ENCODE peak calls at places on chromosomes 5 and 9, in eight cellular contexts. C is neuronal stem cell, D is DND-41, J is GM23338, Y is IMR-90, S is fibroblast of lung, T is H9, H is GM23248. P is an unnamed sample.

GRCh38 chr9:29160763-29161353 is 1587.6 kb upstream of the C9orf72 start:
- DNase-seq in H (no peak), D (no peak), S (no peak), J (peak), C (no peak), T (peak), Y (no peak), P (no peak)

GRCh38 chr5:14445581-14446290 is 135.9 kb upstream of the OTULINL start:
- DNase-seq in S (no peak), J (peak), D (no peak), H (peak), Y (no peak), T (peak), C (peak), P (peak)

GRCh38 chr5:97182571-97183099 is 412 bp downstream of the RIOK2 start:
- DNase-seq in T (no peak), D (no peak), H (peak), Y (peak), S (peak), J (no peak), C (no peak), P (peak)

GRCh38 chr9:77731008-77731698 is 83.0 kb upstream of the GNA14 start:
- DNase-seq in D (no peak), J (no peak), C (no peak), H (no peak), T (no peak), S (no peak), Y (no peak), P (no peak)

GRCh38 chr9:12497790-12498189 is 195.4 kb upstream of the TYRP1 start:
- DNase-seq in C (no peak), J (no peak), Y (no peak), T (no peak), S (no peak), D (no peak), H (no peak), P (no peak)

GRCh38 chr5:90909091-90909503 is 350.5 kb downstream of the ADGRV1 start:
- DNase-seq in S (peak), C (no peak), D (no peak), J (no peak), H (no peak), Y (peak), T (no peak), P (peak)

GRCh38 chr5:75367401-75367800 is 30.4 kb downstream of the HMGCR start:
- DNase-seq in J (no peak), T (no peak), C (no peak), Y (peak), S (peak), H (peak), D (no peak), P (no peak)

GRCh38 chr5:115979628-115980041 is 17.4 kb downstream of the LVRN start:
- DNase-seq in J (no peak), T (no peak), H (peak), C (no peak), Y (peak), S (peak), D (no peak), P (peak)

GRCh38 chr9:36191696-36192095 is 975 bp downstream of the CLTA start:
- DNase-seq in D (no peak), C (no peak), H (peak), S (no peak), J (no peak), Y (no peak), T (no peak), P (no peak)

GRCh38 chr5:130549884-130550552 is 615.0 kb downstream of the HINT1 start:
- DNase-seq in H (peak), S (peak), Y (no peak), J (no peak), D (no peak), T (no peak), C (no peak), P (peak)

GRCh38 chr5:170917113-170917512 is 55.3 kb downstream of the RANBP17 start:
- DNase-seq in S (peak), Y (no peak), D (no peak), H (peak), T (no peak), C (no peak), J (no peak), P (no peak)

GRCh38 chr9:131167146-131167692 is 41.8 kb downstream of the NUP214 start:
- DNase-seq in T (no peak), D (no peak), S (no peak), Y (no peak), H (peak), C (no peak), J (no peak), P (no peak)

GRCh38 chr5:10319202-10319851 is 11.6 kb upstream of the CMBL start:
- DNase-seq in H (peak), S (peak), C (no peak), J (no peak), Y (peak), D (no peak), T (no peak), P (no peak)

GRCh38 chr5:54024466-54024865 is 285.9 kb downstream of the ARL15 start:
- DNase-seq in S (peak), H (peak), J (no peak), D (no peak), C (no peak), T (no peak), Y (peak), P (peak)

GRCh38 chr5:123344819-123345426 is 78.3 kb downstream of the CEP120 start:
- DNase-seq in D (no peak), J (peak), Y (peak), C (peak), S (peak), H (peak), T (no peak), P (peak)

GRCh38 chr5:34743878-34744277 is 87.8 kb downstream of the RAI14 start:
- DNase-seq in T (no peak), Y (peak), C (no peak), S (peak), J (no peak), H (peak), D (no peak), P (peak)

GRCh38 chr9:136276716-136277115 is 27.2 kb downstream of the CCDC187 start:
- DNase-seq in T (no peak), Y (no peak), H (no peak), C (no peak), S (no peak), D (no peak), J (no peak), P (no peak)

GRCh38 chr5:154198611-154199230 is 8.2 kb downstream of the GALNT10 start:
- DNase-seq in H (peak), Y (peak), T (no peak), C (no peak), D (no peak), S (peak), J (peak), P (peak)

GRCh38 chr5:168295574-168296201 is 4.2 kb downstream of the WWC1 start:
- DNase-seq in Y (peak), J (peak), S (peak), T (peak), H (peak), C (peak), D (no peak), P (peak)

GRCh38 chr5:53856491-53856890 is 296.1 kb downstream of the NDUFS4 start:
- DNase-seq in Y (no peak), C (no peak), H (no peak), S (no peak), J (no peak), D (no peak), T (no peak), P (no peak)

GRCh38 chr5:90645024-90645610 is 86.5 kb downstream of the ADGRV1 start:
- DNase-seq in D (no peak), H (no peak), S (no peak), Y (no peak), T (peak), J (peak), C (no peak), P (peak)

GRCh38 chr5:10546186-10546585 is 17.7 kb upstream of the ANKRD33B start:
- DNase-seq in T (no peak), D (no peak), C (no peak), Y (no peak), S (no peak), H (no peak), J (no peak), P (no peak)

GRCh38 chr5:5456858-5457257 is 34.4 kb downstream of the ICE1 start:
- DNase-seq in D (no peak), T (no peak), C (no peak), S (no peak), H (no peak), J (no peak), Y (no peak), P (no peak)

GRCh38 chr5:31106259-31106658 is 87.2 kb upstream of the CDH6 start:
- DNase-seq in D (no peak), S (no peak), Y (no peak), C (no peak), H (no peak), T (no peak), J (no peak), P (peak)

GRCh38 chr5:17944046-17944445 is 309.8 kb downstream of the TAF11L14 start:
- DNase-seq in J (no peak), C (no peak), S (no peak), Y (no peak), D (no peak), H (no peak), T (no peak), P (no peak)

GRCh38 chr9:136370037-136370436 is 3.4 kb downstream of the CARD9 start:
- DNase-seq in D (no peak), J (no peak), S (no peak), C (no peak), Y (no peak), T (no peak), H (no peak), P (no peak)

GRCh38 chr9:92522983-92523970 is 12.5 kb downstream of the ECM2 start:
- DNase-seq in J (no peak), T (no peak), Y (no peak), C (no peak), D (no peak), H (no peak), S (no peak), P (no peak)

GRCh38 chr5:155254399-155254798 is 240.8 kb downstream of the KIF4B start:
- DNase-seq in J (no peak), H (no peak), T (no peak), Y (no peak), D (no peak), S (no peak), C (no peak), P (no peak)

GRCh38 chr5:74328221-74328630 is 312.3 kb downstream of the ENC1 start:
- DNase-seq in S (no peak), J (no peak), D (no peak), C (no peak), Y (no peak), T (no peak), H (no peak), P (no peak)

GRCh38 chr5:179902763-179903158 is 4.9 kb downstream of the TBC1D9B start:
- DNase-seq in H (no peak), Y (no peak), D (no peak), C (no peak), J (no peak), T (no peak), S (no peak), P (no peak)

GRCh38 chr5:78627766-78628165 is 20.8 kb downstream of the LHFPL2 start:
- DNase-seq in T (no peak), S (no peak), Y (peak), H (peak), D (no peak), J (no peak), C (no peak), P (peak)

GRCh38 chr5:89260254-89260653 is 377.3 kb upstream of the MEF2C start:
- DNase-seq in Y (peak), D (no peak), J (no peak), T (no peak), H (peak), S (peak), C (no peak), P (peak)

GRCh38 chr5:132076202-132076830 is 2.7 kb downstream of the CSF2 start:
- DNase-seq in T (no peak), S (no peak), H (no peak), Y (no peak), C (no peak), J (no peak), D (no peak), P (no peak)

GRCh38 chr5:52469835-52470234 is 317.9 kb upstream of the ITGA1 start:
- DNase-seq in H (no peak), J (peak), S (peak), Y (no peak), T (no peak), C (no peak), D (peak), P (no peak)

DNA sequence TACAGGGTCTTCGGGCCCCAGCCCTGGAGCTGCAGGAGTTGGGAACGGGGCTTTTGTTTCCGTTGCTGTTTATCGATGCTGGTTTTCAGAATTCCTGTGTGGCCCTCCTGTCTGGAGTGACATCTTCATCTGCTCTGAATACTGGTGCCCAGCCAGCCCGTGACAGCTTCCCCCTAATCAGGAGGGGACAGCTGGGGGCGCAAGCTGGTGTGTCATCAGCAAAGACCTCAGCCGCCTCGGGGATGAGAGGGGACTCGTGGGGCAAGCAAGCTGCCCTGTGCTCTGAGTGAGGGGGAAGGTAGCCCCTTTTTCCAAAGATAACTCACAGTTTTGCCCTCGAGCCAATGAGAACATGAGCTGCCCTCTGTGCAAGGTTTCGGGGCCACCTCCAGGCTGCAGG is 110.7 kb downstream of the RXRA start:
- DNase-seq in J (no peak), D (no peak), H (no peak), C (no peak), S (no peak), Y (no peak), T (no peak), P (no peak)
- H2AFZ ChIP-seq in J (no peak), D (no peak), H (no peak), C (no peak), S (no peak), Y (no peak), T (no peak), P (no peak)

GRCh38 chr9:26125693-26126092 is 447.4 kb upstream of the TUSC1 start:
- DNase-seq in D (no peak), C (no peak), H (no peak), S (no peak), T (no peak), Y (no peak), J (no peak), P (no peak)
- H3K4me2 ChIP-seq in D (no peak), C (no peak), H (no peak), S (no peak), T (no peak), Y (no peak), J (no peak), P (no peak)

GRCh38 chr9:8389531-8389930 is 590.0 kb upstream of the DMAC1 start:
- DNase-seq in T (no peak), H (no peak), C (no peak), D (no peak), S (no peak), Y (no peak), J (no peak), P (no peak)

GRCh38 chr9:8395022-8395421 is 595.4 kb upstream of the DMAC1 start:
- DNase-seq in D (no peak), C (no peak), T (no peak), J (peak), S (no peak), Y (no peak), H (no peak), P (no peak)

GRCh38 chr9:8391566-8391965 is 592.0 kb upstream of the DMAC1 start:
- DNase-seq in H (no peak), J (no peak), D (no peak), S (no peak), Y (no peak), C (no peak), T (no peak), P (no peak)

DNA sequence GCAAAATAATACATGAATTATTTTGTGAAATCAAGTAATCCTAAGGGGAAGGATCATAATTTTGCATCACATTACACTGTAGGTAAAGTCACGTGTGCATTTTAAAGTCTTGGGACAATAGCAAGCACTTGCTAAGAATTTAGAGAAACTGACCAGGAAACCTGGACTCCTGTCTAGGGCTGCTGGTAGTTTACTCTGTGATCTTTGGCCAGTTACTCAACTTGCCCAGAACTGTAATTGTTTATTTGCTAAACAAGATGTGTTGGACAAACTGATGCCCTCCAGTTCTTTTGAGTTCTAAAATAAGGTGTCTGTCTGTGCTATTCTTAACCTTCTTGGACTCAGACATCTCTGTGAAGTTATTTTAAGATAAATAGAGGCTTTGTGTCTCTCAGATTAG is 594.8 kb upstream of the DMAC1 start:
- DNase-seq in Y (no peak), J (no peak), D (no peak), S (no peak), H (no peak), C (no peak), T (no peak), P (no peak)
- H3K27ac ChIP-seq in Y (no peak), J (no peak), D (no peak), S (no peak), H (no peak), C (no peak), T (no peak), P (no peak)

DNA sequence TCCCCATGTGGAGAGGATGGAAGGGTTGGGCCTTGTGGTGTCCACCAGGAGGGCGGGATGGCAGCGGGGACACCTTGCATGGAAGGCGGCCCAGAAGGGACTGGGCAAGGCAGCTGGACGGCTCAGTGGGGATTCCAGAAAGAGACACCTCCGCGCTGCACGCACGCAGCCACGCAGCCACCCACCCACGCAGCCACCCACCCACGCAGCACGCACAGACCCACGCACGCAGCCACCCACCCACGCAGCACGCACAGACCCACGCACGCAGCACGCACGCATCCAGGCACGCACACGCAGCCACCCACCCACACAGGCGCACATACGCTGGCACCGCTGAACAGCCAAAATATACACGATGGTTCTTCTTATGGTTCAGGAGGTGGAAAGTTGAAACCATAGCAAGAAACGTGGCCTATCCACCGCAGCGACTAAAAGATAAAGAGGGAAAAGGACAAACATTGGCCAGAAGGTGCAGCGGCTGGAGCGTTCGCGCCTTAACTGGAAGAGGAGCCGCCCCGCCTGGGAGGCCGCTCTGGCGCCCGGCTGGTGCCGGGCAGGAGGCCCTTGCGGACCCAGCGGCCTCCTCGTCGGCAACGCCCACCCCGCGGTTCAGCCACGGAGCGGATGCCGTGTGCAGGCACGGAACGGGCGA is 22.2 kb upstream of the EXOC3 start:
- DNase-seq in S (no peak), C (no peak), D (no peak), Y (no peak), H (no peak), J (no peak), T (peak), P (no peak)
- H2AFZ ChIP-seq in S (no peak), C (no peak), D (no peak), Y (no peak), H (no peak), J (no peak), T (no peak), P (no peak)

GRCh38 chr9:536597-537511 is 304.6 kb upstream of the DMRT1 start:
- DNase-seq in J (no peak), T (no peak), S (no peak), Y (no peak), H (no peak), C (no peak), D (no peak), P (no peak)
- H3K4me2 ChIP-seq in J (no peak), T (no peak), S (no peak), Y (no peak), H (no peak), C (no peak), D (no peak), P (no peak)

GRCh38 chr9:127908660-127908926 is 8.2 kb downstream of the ST6GALNAC4 start:
- DNase-seq in C (no peak), J (no peak), Y (no peak), D (no peak), H (no peak), S (no peak), T (no peak), P (no peak)

GRCh38 chr9:127912296-127912695 is 4.5 kb downstream of the ST6GALNAC4 start:
- DNase-seq in J (no peak), T (no peak), D (no peak), S (no peak), H (no peak), Y (no peak), C (no peak), P (no peak)

GRCh38 chr9:127909839-127910273 is 7.0 kb downstream of the ST6GALNAC4 start:
- DNase-seq in D (no peak), Y (no peak), C (no peak), S (no peak), J (no peak), T (no peak), H (no peak), P (no peak)

GRCh38 chr9:127912882-127913281 is 4.0 kb downstream of the ST6GALNAC4 start:
- DNase-seq in T (no peak), D (no peak), Y (no peak), J (no peak), C (no peak), S (no peak), H (no peak), P (no peak)

GRCh38 chr9:127910613-127911205 is 6.1 kb downstream of the ST6GALNAC4 start:
- DNase-seq in Y (peak), H (peak), C (no peak), T (no peak), J (peak), D (no peak), S (peak), P (no peak)
- H3K27ac ChIP-seq in Y (no peak), H (no peak), C (no peak), T (no peak), J (no peak), D (no peak), S (no peak), P (no peak)

DNA sequence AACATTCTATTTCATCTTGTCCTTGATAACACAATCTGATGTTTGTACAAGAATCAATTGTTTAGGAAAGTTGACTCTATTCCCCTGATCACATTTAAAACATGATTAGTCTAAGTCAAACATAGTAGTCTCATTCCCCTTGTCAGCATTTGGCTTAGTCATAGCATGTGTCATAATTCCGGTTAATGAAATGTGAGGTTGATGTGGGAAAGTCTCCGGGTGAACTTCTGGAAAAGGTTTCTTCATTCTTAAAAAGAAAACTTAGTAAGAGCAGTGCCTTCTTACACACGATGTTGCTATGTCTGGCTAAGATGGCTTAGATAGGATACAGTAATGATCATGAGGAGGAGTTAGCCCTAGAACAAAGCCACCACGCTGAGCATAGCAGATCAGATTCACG is 462.5 kb upstream of the PAPPA start:
- DNase-seq in D (no peak), H (peak), T (no peak), J (no peak), C (no peak), Y (peak), S (peak), P (peak)
- H2AFZ ChIP-seq in D (no peak), H (no peak), T (no peak), J (no peak), C (no peak), Y (no peak), S (no peak), P (no peak)